ENCODE peak calls at places on chromosome 16, in six cellular contexts. One of them, this sample, is unnamed.

GRCh38 chr16:2963611-2964415 is at the start of gene KREMEN2:
- DNase-seq in tibial nerve: no peak
- DNase-seq in Kasumi-1: no peak
- DNase-seq in endothelial cell of umbilical vein: no peak
- DNase-seq in mesothelial cell of epicardium: peak; percentile 74
- DNase-seq in GM04504: no peak
- DNase-seq in this sample: no peak

GRCh38 chr16:77807071-77807470 is 18.7 kb downstream of the VAT1L start:
- DNase-seq in tibial nerve: no peak
- DNase-seq in Kasumi-1: no peak
- DNase-seq in endothelial cell of umbilical vein: no peak
- DNase-seq in mesothelial cell of epicardium: no peak
- DNase-seq in GM04504: no peak
- DNase-seq in this sample: no peak

GRCh38 chr16:4695473-4696171 is 2.3 kb downstream of the NUDT16L1 start:
- DNase-seq in tibial nerve: no peak
- DNase-seq in Kasumi-1: no peak
- DNase-seq in endothelial cell of umbilical vein: no peak
- DNase-seq in mesothelial cell of epicardium: no peak
- DNase-seq in GM04504: no peak
- DNase-seq in this sample: no peak

GRCh38 chr16:71780521-71781089 is 28.0 kb downstream of the AP1G1 start:
- DNase-seq in tibial nerve: no peak
- DNase-seq in Kasumi-1: no peak
- DNase-seq in endothelial cell of umbilical vein: no peak
- DNase-seq in mesothelial cell of epicardium: no peak
- DNase-seq in GM04504: no peak
- DNase-seq in this sample: no peak

GRCh38 chr16:1047123-1047522 is 25.4 kb upstream of the SSTR5 start:
- DNase-seq in tibial nerve: no peak
- DNase-seq in Kasumi-1: no peak
- DNase-seq in endothelial cell of umbilical vein: no peak
- DNase-seq in mesothelial cell of epicardium: no peak
- DNase-seq in GM04504: no peak
- DNase-seq in this sample: no peak

GRCh38 chr16:84995666-84996065 is 15.7 kb downstream of the ZDHHC7 start:
- DNase-seq in tibial nerve: no peak
- DNase-seq in Kasumi-1: no peak
- DNase-seq in endothelial cell of umbilical vein: no peak
- DNase-seq in mesothelial cell of epicardium: no peak
- DNase-seq in GM04504: no peak
- DNase-seq in this sample: no peak

GRCh38 chr16:84543931-84544776 is 39.7 kb upstream of the MEAK7 start:
- DNase-seq in tibial nerve: no peak
- DNase-seq in Kasumi-1: peak; percentile 82
- DNase-seq in endothelial cell of umbilical vein: no peak
- DNase-seq in mesothelial cell of epicardium: no peak
- DNase-seq in GM04504: no peak
- DNase-seq in this sample: no peak

GRCh38 chr16:30948956-30949654 is at the start of gene ORAI3:
- DNase-seq in tibial nerve: peak; percentile 67
- DNase-seq in Kasumi-1: peak; percentile 73
- DNase-seq in endothelial cell of umbilical vein: peak; percentile 52
- DNase-seq in mesothelial cell of epicardium: peak; percentile 75
- DNase-seq in GM04504: no peak
- DNase-seq in this sample: no peak

GRCh38 chr16:795580-796229 is 4.8 kb downstream of the GNG13 start:
- DNase-seq in tibial nerve: no peak
- DNase-seq in Kasumi-1: no peak
- DNase-seq in endothelial cell of umbilical vein: no peak
- DNase-seq in mesothelial cell of epicardium: no peak
- DNase-seq in GM04504: no peak
- DNase-seq in this sample: no peak

GRCh38 chr16:1082266-1082951 is 9.9 kb downstream of the SSTR5 start:
- DNase-seq in tibial nerve: no peak
- DNase-seq in Kasumi-1: no peak
- DNase-seq in endothelial cell of umbilical vein: peak; percentile 79
- DNase-seq in mesothelial cell of epicardium: no peak
- DNase-seq in GM04504: no peak
- DNase-seq in this sample: no peak

GRCh38 chr16:58510776-58511628 is 4.3 kb upstream of the SETD6 start:
- DNase-seq in tibial nerve: no peak
- DNase-seq in Kasumi-1: no peak
- DNase-seq in endothelial cell of umbilical vein: no peak
- DNase-seq in mesothelial cell of epicardium: no peak
- DNase-seq in GM04504: no peak
- DNase-seq in this sample: no peak

GRCh38 chr16:12057276-12057675 is 80.7 kb downstream of the SNX29 start:
- DNase-seq in tibial nerve: no peak
- DNase-seq in Kasumi-1: no peak
- DNase-seq in endothelial cell of umbilical vein: no peak
- DNase-seq in mesothelial cell of epicardium: no peak
- DNase-seq in GM04504: peak; percentile 92
- DNase-seq in this sample: no peak

GRCh38 chr16:31052131-31052530 is 18.8 kb downstream of the STX4 start:
- DNase-seq in tibial nerve: peak; percentile 54
- DNase-seq in Kasumi-1: no peak
- DNase-seq in endothelial cell of umbilical vein: peak; percentile 37
- DNase-seq in mesothelial cell of epicardium: no peak
- DNase-seq in GM04504: peak; percentile 91
- DNase-seq in this sample: peak; percentile 44

GRCh38 chr16:674968-675883 is at the start of gene RHBDL1:
- DNase-seq in tibial nerve: no peak
- DNase-seq in Kasumi-1: no peak
- DNase-seq in endothelial cell of umbilical vein: no peak
- DNase-seq in mesothelial cell of epicardium: no peak
- DNase-seq in GM04504: no peak
- DNase-seq in this sample: no peak

GRCh38 chr16:53973021-53973420 is 269.1 kb downstream of the FTO start:
- DNase-seq in tibial nerve: no peak
- DNase-seq in Kasumi-1: no peak
- DNase-seq in endothelial cell of umbilical vein: no peak
- DNase-seq in mesothelial cell of epicardium: no peak
- DNase-seq in GM04504: no peak
- DNase-seq in this sample: no peak

GRCh38 chr16:57892447-57893096 is 78.4 kb downstream of the CNGB1 start:
- DNase-seq in tibial nerve: no peak
- DNase-seq in Kasumi-1: no peak
- DNase-seq in endothelial cell of umbilical vein: no peak
- DNase-seq in mesothelial cell of epicardium: no peak
- DNase-seq in GM04504: no peak
- DNase-seq in this sample: no peak

GRCh38 chr16:86576591-86577313 is 1.6 kb upstream of the FOXL1 start:
- DNase-seq in tibial nerve: no peak
- DNase-seq in Kasumi-1: no peak
- DNase-seq in endothelial cell of umbilical vein: no peak
- DNase-seq in mesothelial cell of epicardium: no peak
- DNase-seq in GM04504: no peak
- DNase-seq in this sample: no peak

GRCh38 chr16:52547001-52547833 is at the start of gene TOX3:
- DNase-seq in tibial nerve: no peak
- DNase-seq in Kasumi-1: no peak
- DNase-seq in endothelial cell of umbilical vein: no peak
- DNase-seq in mesothelial cell of epicardium: peak; percentile 45
- DNase-seq in GM04504: no peak
- DNase-seq in this sample: no peak

GRCh38 chr16:59593256-59593655 is 859.1 kb upstream of the GOT2 start:
- DNase-seq in tibial nerve: no peak
- DNase-seq in Kasumi-1: no peak
- DNase-seq in endothelial cell of umbilical vein: no peak
- DNase-seq in mesothelial cell of epicardium: no peak
- DNase-seq in GM04504: peak; percentile 81
- DNase-seq in this sample: no peak

GRCh38 chr16:83953796-83954576 is 946 bp downstream of the OSGIN1 start:
- DNase-seq in tibial nerve: no peak
- DNase-seq in Kasumi-1: peak; percentile 14
- DNase-seq in endothelial cell of umbilical vein: peak; percentile 46
- DNase-seq in mesothelial cell of epicardium: no peak
- DNase-seq in GM04504: no peak
- DNase-seq in this sample: no peak

GRCh38 chr16:23324727-23325126 is 22.6 kb downstream of the SCNN1B start:
- DNase-seq in tibial nerve: peak; percentile 9
- DNase-seq in Kasumi-1: no peak
- DNase-seq in endothelial cell of umbilical vein: no peak
- DNase-seq in mesothelial cell of epicardium: no peak
- DNase-seq in GM04504: no peak
- DNase-seq in this sample: no peak

GRCh38 chr16:82240111-82240510 is 70.1 kb upstream of the MPHOSPH6 start:
- DNase-seq in tibial nerve: no peak
- DNase-seq in Kasumi-1: no peak
- DNase-seq in endothelial cell of umbilical vein: no peak
- DNase-seq in mesothelial cell of epicardium: no peak
- DNase-seq in GM04504: no peak
- DNase-seq in this sample: no peak

This sample was measured in omental fat pad.